ENCODE peak calls at places on chromosomes 6 and 20, in six cellular contexts. B is trophoblast cell, S is IMR-90, N is neuronal stem cell, Y is mesendoderm, X is H1. G is an unnamed sample.

GRCh38 chr20:63686492-63687321 is 9.7 kb upstream of the TNFRSF6B start:
- DNase-seq in S (peak), N (no peak), B (peak), X (no peak), Y (no peak), G (peak)

GRCh38 chr6:132490478-132491204 is 22.3 kb downstream of the STX7 start:
- DNase-seq in S (no peak), B (no peak), N (no peak), X (no peak), Y (no peak), G (no peak)

GRCh38 chr20:44467289-44467883 is 8.3 kb upstream of the TTPAL start:
- DNase-seq in S (no peak), Y (no peak), B (no peak), X (peak), N (no peak), G (peak)

GRCh38 chr20:12927489-12927888 is 81.3 kb upstream of the SPTLC3 start:
- DNase-seq in X (no peak), N (no peak), Y (no peak), B (no peak), S (peak), G (peak)

GRCh38 chr20:46375771-46376170 is 30.6 kb downstream of the ELMO2 start:
- DNase-seq in S (peak), X (no peak), Y (no peak), N (no peak), B (no peak), G (no peak)

GRCh38 chr6:97423190-97423589 is 140.2 kb upstream of the MMS22L start:
- DNase-seq in N (no peak), B (no peak), S (no peak), Y (no peak), X (no peak), G (no peak)

GRCh38 chr20:32447136-32448027 is 89.3 kb downstream of the ASXL1 start:
- DNase-seq in X (no peak), N (no peak), B (no peak), Y (no peak), S (no peak), G (no peak)

GRCh38 chr6:68719761-68720160 is 84.7 kb downstream of the ADGRB3 start:
- DNase-seq in Y (no peak), X (no peak), N (no peak), S (no peak), B (no peak), G (no peak)

GRCh38 chr20:45253260-45253659 is 1.1 kb downstream of the SLPI start:
- DNase-seq in X (no peak), S (no peak), Y (no peak), B (no peak), N (no peak), G (no peak)

GRCh38 chr20:31551581-31552081 is 37.4 kb downstream of the HM13 start:
- DNase-seq in S (no peak), N (no peak), B (no peak), Y (no peak), X (no peak), G (no peak)

GRCh38 chr6:5403619-5404018 is 142.3 kb downstream of the FARS2 start:
- DNase-seq in X (no peak), S (peak), N (no peak), Y (no peak), B (no peak), G (no peak)

DNA sequence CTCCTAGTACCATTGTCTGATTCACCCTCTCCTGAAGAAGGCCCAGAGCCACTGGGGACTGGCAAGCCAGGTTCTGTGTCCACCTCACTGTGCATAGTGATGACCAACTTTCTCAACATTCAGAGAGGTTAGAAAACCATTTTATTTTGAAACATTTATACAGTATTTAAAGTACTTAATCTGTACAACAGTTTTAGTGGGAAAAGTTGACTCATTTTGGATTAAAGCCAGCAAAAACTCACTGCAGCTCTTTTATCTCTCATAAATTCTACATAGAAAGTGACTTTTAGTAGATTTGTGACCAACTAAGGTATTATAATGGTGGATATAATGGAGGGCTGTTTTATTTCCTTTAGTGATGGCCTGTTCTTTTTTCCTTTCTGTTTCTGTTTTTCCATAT is 9.7 kb downstream of the TULP4 start:
- DNase-seq in Y (no peak), B (no peak), S (peak), N (no peak), X (no peak), G (peak)
- H3K18ac ChIP-seq in Y (no peak), B (no peak), S (no peak), N (no peak), X (no peak), G (peak)

DNA sequence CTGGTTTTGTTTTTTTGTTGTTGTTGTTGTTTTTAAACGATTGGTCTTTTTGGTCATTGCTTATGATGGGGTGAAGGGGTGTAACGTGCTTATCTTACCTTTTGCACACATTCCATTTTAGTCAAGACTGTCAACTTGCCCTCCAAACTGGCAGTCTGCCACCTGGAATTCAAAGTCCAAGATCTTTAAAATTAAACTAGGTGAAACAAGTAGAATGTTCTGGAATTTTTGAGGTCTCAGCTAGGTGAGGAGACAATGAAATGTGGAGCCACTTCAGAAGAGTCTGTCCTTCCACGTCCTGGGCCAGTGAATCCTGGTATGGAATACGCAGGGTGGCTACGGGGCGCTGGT is 344.6 kb downstream of the ZFAND3 start:
- DNase-seq in N (no peak), B (no peak), S (no peak), X (no peak), Y (no peak), G (no peak)
- H3K4me3 ChIP-seq in N (no peak), B (no peak), S (no peak), X (no peak), Y (no peak), G (no peak)

GRCh38 chr6:30769853-30770160 is 25.5 kb upstream of the IER3 start:
- DNase-seq in B (no peak), S (no peak), N (no peak), Y (no peak), X (no peak), G (no peak)

GRCh38 chr6:30767158-30767943 is 23.0 kb upstream of the IER3 start:
- DNase-seq in S (no peak), N (no peak), B (no peak), X (no peak), Y (no peak), G (no peak)

GRCh38 chr6:30769088-30769852 is 24.9 kb upstream of the IER3 start:
- DNase-seq in S (peak), B (peak), Y (peak), X (no peak), N (no peak), G (peak)

GRCh38 chr6:30767944-30768301 is 23.6 kb upstream of the IER3 start:
- DNase-seq in B (no peak), Y (no peak), X (no peak), S (no peak), N (no peak), G (no peak)

DNA sequence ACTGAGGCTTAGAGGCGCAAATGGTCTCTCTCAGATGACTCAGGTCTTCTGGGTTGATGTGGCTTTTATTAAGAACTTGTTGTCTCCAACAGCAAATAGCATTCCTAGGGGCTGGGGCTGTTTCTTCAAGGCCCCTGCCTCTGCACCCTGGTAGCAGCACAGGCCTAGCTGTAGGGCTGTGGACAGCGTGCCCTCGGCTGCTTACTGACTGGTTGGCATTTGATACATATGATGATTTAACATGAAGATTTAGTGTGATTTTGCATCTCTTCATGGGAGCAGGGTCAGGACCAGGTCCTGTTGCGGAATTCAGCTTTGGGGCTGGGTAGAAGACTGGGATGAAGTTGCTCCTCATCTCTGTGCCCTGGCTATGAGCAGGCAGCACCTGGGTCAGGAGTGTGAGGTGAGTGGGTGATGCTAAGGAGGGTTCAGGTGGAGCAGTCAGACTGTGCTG is 24.3 kb upstream of the IER3 start:
- DNase-seq in N (no peak), X (no peak), B (no peak), Y (peak), S (no peak), G (no peak)
- H3K4ac ChIP-seq in N (no peak), X (no peak), B (peak), Y (peak), S (peak), G (peak)

DNA sequence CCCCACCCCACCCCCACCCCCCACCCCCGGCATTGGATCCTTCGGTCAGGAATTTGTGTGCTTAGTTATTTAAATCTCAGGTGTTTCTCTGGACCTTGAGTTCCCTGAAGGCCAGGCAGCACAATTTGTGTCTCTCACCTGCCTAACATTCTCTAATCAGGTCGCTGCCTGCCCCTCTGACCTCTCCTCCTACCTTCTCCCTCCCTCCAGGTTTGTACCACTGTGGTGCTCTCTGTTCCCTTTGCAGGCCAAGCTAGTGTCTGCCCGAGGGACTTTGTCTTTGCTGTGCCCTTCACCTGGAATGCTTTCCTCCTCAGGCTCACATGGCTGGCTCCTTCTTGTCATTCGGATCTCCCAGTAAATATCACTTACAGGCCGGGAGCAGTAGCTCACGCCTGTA is 131.4 kb upstream of the SLC2A12 start:
- DNase-seq in B (no peak), X (no peak), Y (no peak), N (no peak), S (no peak), G (no peak)
- H3K18ac ChIP-seq in B (no peak), X (peak), Y (no peak), N (peak), S (no peak), G (no peak)